ENCODE peak calls at places on chromosomes 5 and 9, in six cellular contexts. K is CD4-positive, alpha-beta T cell; R is fibroblast of pulmonary artery; O is heart right ventricle; U is esophagus squamous epithelium; N is PC-3. W is an unnamed sample.

GRCh38 chr5:162593881-162594280 is 526.3 kb downstream of the GABRG2 start:
- DNase-seq in U (no peak), N (peak; percentile 26), O (no peak), K (no peak), R (no peak), W (no peak)

GRCh38 chr5:16593630-16594029 is 23.2 kb downstream of the RETREG1 start:
- DNase-seq in N (no peak), K (no peak), O (no peak), R (no peak), U (no peak), W (no peak)

GRCh38 chr5:64333891-64334290 is 168.2 kb downstream of the RNF180 start:
- DNase-seq in U (no peak), N (no peak), R (no peak), K (no peak), O (no peak), W (no peak)

GRCh38 chr5:166722939-166723338 is 1568.5 kb upstream of the WWC1 start:
- DNase-seq in K (no peak), U (no peak), O (no peak), R (peak; percentile 80), N (peak; percentile 32), W (no peak)

GRCh38 chr9:131583342-131583645 is 38.0 kb downstream of the PRRT1B start:
- DNase-seq in N (no peak), O (no peak), U (no peak), K (no peak), R (no peak), W (no peak)

GRCh38 chr9:34126207-34127034 is at the start of gene DCAF12:
- DNase-seq in O (peak; percentile 92), U (peak; percentile 24), R (peak; percentile 94), K (peak; percentile 84), N (peak; percentile 86), W (peak; percentile 87)

GRCh38 chr5:152514827-152515397 is 109.8 kb upstream of the NMUR2 start:
- DNase-seq in U (no peak), N (peak; percentile 53), O (no peak), R (peak; percentile 32), K (no peak), W (no peak)

GRCh38 chr9:125748511-125749099 is 1.4 kb downstream of the PBX3 start:
- DNase-seq in K (no peak), O (peak; percentile 13), N (no peak), U (no peak), R (no peak), W (no peak)

GRCh38 chr9:126411225-126411947 is 84.8 kb downstream of the MVB12B start:
- DNase-seq in R (no peak), O (no peak), U (no peak), N (peak; percentile 16), K (no peak), W (no peak)

DNA sequence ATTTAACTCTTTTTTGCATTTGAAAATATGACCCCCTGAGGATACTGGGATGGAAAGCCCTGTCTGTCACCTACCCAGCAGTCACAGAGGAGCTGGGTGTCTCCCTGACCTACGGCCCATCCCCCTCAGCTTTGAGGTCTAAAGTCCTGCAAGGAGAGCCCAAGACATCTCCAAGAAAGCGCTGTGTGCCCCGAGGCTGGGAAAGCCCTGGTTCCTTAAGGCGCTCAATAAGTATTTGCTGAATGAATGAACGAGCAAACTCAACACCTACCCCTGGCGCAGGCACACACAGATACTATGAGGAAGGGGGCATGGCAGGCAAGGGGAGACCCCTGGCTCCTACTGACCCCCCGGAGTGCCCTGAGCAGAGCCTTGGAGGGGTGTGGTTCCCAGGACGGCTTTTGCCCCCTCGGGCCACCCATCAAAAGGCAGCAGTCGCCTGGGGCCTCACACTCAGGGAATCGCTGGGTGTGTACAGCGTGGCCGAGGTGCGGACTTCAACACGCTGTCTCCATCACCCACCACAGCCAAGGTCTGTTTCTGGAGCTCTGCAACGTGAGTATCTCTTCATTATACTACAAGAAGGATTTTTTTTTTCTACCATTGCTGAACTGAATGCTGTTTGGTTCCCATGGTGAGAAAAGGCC is 211.6 kb downstream of the ERCC6L2 start:
- DNase-seq in N (no peak), U (no peak), R (no peak), O (no peak), K (no peak), W (no peak)
- TF ChIP-seq CTCF in N (no peak), U (no peak), R (no peak), O (no peak), K (no peak), W (no peak)

DNA sequence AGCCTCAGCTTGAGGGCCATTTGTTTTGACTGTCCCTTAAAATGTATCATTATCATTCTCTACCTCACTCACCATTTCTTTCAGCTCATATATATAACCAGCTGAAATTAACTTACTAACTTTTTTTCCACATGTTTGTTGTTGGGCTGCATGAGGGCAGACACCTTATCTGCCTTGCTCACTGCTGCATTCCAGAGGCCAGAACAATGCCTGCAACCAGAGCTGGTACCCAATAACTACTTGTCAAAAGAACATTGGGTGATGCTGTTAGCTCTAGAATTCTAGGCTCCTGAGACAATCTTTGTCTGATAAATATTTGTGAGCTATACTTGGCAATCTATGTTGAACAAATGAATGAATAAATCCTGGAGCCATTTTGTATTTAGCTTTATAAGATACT is 68.3 kb downstream of the HTR4 start:
- DNase-seq in U (no peak), K (no peak), O (no peak), N (peak; percentile 24), R (no peak), W (no peak)
- TF ChIP-seq CTCF in U (no peak), K (no peak), O (peak; percentile 18), N (peak; percentile 49), R (peak; percentile 9), W (no peak)

DNA sequence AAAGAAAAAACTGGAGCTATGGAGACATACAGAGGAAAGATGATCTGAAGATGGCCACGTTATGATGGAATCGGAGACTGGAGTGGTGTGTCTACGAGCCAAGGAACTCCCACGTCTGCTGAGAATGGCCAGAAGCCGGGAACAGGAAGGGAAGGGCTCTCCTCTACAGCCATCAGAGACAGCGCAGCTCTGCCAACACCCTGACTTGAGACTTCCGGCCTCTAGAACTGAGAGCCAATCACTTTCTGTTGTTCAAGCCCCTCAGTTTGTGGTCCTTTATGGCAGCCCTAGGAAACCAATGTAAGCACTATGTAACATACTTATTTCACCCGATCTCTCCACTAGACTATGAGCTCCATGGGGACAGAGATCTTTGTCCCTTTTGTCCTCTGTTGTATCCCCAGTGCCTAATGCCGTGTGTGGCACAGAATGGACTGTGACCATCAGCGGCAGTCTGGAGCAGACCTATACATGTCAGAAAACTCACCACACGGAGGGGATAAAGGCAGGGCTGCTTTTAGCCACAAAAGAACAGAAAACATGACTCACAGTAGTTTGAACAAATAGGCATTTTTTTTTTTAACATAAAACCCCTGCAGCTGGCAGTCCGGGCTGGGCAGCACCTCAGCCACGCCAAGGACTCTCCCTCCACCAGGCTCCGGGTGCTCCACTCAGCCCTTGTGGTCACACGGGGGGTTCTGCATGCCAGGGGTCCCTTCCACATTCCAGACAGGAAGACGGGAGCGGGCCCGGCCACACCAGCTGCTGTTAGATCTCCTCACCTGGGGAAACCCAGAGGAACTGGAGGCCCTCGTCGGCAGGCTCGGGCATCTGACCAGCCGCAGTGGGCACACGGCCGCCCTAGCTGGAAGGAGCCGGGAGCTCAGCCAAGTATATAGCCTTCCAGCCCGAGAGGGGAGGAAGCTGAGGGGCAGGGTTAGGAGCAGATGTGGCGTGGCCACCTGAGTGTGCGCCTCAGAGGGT is 16.1 kb upstream of the MXD3 start:
- DNase-seq in N (peak; percentile 71), R (peak; percentile 77), U (no peak), O (no peak), K (no peak), W (no peak)
- TF ChIP-seq CTCF in N (peak; percentile 38), R (no peak), U (no peak), O (no peak), K (no peak), W (no peak)

GRCh38 chr9:96245399-96245798 is 56.6 kb downstream of the HSD17B3 start:
- DNase-seq in R (no peak), K (no peak), U (no peak), N (no peak), O (no peak), W (peak; percentile 19)
- TF ChIP-seq CTCF in R (no peak), K (no peak), U (no peak), N (peak; percentile 45), O (no peak), W (peak; percentile 41)

GRCh38 chr5:72920690-72921089 is 35.2 kb upstream of the FCHO2 start:
- DNase-seq in U (no peak), O (no peak), K (no peak), N (peak; percentile 68), R (peak; percentile 52), W (no peak)
- TF ChIP-seq CTCF in U (peak; percentile 19), O (peak; percentile 13), K (no peak), N (peak; percentile 73), R (peak; percentile 23), W (peak; percentile 61)

W was measured in neural crest cell.